ENCODE peak calls at places on chromosomes 16 and 17, in five cellular contexts. O is hepatocyte, G is psoas muscle, J is transverse colon, C is mammary epithelial cell. U is an unnamed sample. For H3K4me1, the result is how much of the 10 kb centered on the place peaks cover.

GRCh38 chr17:2369039-2369438 is 31.7 kb downstream of the SGSM2 start:
- DNase-seq in O (no peak), J (no peak), C (no peak), G (no peak), U (no peak)

GRCh38 chr17:57463103-57463885 is 207.0 kb downstream of the MSI2 start:
- DNase-seq in G (no peak), O (no peak), J (peak), C (peak), U (no peak)

GRCh38 chr17:80517641-80518040 is 27.0 kb upstream of the RPTOR start:
- DNase-seq in J (no peak), G (no peak), C (peak), O (no peak), U (no peak)

GRCh38 chr16:12573730-12574383 is 229.8 kb downstream of the CPPED1 start:
- DNase-seq in G (no peak), J (peak), O (peak), C (peak), U (no peak)

GRCh38 chr17:79648181-79648831 is 37.5 kb upstream of the RBFOX3 start:
- DNase-seq in J (no peak), O (no peak), G (no peak), C (no peak), U (peak)

GRCh38 chr17:31579265-31579664 is 187.8 kb downstream of the RAB11FIP4 start:
- DNase-seq in J (no peak), C (peak), O (no peak), G (no peak), U (no peak)

GRCh38 chr16:27154573-27155521 is 48.5 kb upstream of the KDM8 start:
- DNase-seq in G (peak), O (peak), C (peak), J (peak), U (peak)

GRCh38 chr17:75308732-75309629 is 19.7 kb upstream of the SLC25A19 start:
- DNase-seq in C (no peak), J (peak), O (peak), G (no peak), U (no peak)

GRCh38 chr16:20901441-20902112 is 1.0 kb downstream of the LYRM1 start:
- DNase-seq in C (peak), O (peak), G (peak), J (peak), U (peak)

GRCh38 chr16:81399909-81400308 is 44.7 kb upstream of the CMIP start:
- DNase-seq in J (no peak), C (no peak), G (no peak), O (no peak), U (no peak)

GRCh38 chr16:49348408-49349176 is 25.0 kb upstream of the C16orf78 start:
- DNase-seq in C (no peak), G (no peak), O (no peak), J (no peak), U (no peak)

GRCh38 chr17:49456172-49456965 is 38.7 kb upstream of the NGFR start:
- DNase-seq in J (no peak), O (peak), G (no peak), C (peak), U (peak)

GRCh38 chr17:6574689-6575595 is 18.6 kb upstream of the PITPNM3 start:
- DNase-seq in O (no peak), G (no peak), C (peak), J (peak), U (no peak)

GRCh38 chr16:75385507-75386152 is 47.7 kb downstream of the CFDP1 start:
- DNase-seq in O (peak), J (no peak), G (no peak), C (peak), U (no peak)

GRCh38 chr16:70700101-70701020 is 14.5 kb upstream of the MTSS2 start:
- DNase-seq in O (no peak), J (no peak), G (peak), C (peak), U (peak)

GRCh38 chr17:2560658-2561057 is 32.8 kb upstream of the PAFAH1B1 start:
- DNase-seq in O (no peak), G (no peak), J (no peak), C (peak), U (no peak)

DNA sequence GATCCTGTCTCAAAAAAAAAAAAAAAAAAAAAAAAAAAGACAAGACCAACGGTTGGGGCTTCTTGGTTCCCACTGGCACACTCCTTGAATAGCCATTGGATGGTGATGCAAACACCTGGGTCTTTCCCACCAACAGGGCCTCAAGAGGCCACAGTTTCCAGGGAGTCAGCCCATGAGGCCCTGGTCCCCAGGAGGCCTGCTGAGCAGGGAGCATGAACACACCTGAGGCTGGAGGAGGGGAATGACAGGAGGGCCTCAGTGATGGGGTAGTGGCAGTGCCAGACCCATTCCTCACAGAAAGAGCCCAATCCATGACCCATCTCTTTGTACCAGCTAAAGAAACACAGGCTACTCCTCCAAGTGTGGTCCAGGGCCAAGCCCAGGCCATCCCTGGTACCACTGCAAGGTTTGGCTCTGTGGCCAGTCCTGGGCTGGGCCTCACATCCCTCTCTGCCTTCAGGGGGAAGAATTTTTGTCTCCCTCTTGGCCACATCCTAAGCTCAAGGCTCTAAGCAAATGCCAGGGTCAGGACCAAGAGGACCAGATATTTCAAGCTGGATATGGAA is 13.9 kb downstream of the ARL2BP start:
- DNase-seq in G (no peak), C (no peak), J (peak), O (no peak), U (no peak)
- H3K27ac ChIP-seq in G (no peak), C (no peak), J (no peak), O (no peak), U (no peak)

DNA sequence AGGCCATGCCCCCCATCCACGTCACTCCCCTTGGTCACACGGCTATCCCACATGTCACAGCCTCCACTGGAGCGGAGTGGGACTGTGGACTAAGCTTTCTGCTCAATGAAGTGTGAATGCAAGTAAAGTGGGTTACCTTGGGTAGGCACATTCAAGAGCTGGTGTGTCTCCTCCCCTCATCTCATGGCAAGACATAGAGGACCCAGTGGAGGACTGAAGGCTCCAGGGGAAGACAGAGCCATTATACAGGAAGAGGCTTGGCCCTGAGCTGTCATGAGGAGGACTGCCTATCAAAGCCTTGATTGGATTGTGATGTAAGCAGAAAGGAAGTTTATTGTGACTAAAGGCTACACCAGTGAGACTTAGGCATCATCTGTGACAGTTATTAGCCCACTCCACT is 129.2 kb upstream of the CCL2 start:
- DNase-seq in O (no peak), G (no peak), C (no peak), J (no peak), U (no peak)
- TF ChIP-seq CTCF in O (no peak), G (no peak), C (no peak), J (no peak), U (no peak)

GRCh38 chr17:17052462-17053221 is 10.4 kb downstream of the MPRIP start:
- DNase-seq in C (no peak), O (no peak), J (no peak), G (no peak), U (peak)
- H3K4me1 ChIP-seq in C (under half), O (under half), J (under half), G (half or more), U (under half)

DNA sequence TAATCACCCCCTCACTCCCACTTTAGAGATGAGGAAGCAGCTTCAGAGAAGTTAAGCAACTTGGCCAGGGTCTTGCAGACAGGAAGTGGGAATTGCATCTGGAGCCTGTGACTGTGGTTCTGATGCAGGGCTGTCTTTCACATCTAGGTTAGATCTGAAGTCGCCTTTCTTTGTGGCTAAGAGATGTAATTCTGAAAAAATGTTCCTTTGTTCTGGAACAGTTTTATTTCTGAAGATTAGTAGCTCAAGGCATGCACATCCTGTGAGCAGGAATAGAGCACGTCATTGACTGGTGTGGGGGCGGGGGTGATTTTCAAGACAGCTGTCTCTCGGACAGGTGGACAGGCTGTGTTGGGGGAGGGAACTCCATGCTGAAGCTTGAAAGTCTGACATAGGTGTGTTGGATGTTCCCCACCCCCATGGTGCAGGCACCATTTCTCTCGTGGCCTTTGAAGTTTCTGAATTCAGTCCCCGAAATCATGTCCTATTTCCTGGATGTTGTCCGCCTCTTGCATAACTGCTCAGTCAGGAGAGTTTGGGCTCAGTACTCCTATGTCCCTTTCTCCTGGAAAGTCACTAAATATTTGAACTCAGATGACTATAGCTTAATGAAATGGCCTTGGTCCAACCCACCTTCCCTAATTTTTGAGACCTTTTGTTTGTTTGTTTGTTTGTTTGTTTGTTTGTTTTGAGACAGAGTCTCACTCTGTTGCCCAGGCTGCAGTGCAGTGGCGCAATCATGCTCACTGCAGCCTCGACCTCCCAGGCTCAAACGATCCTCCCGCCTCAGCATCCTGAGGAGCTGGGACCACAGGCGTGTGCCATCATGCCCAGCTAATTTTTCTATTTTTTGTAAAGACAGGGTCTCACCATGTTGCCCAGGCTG is 21.0 kb upstream of the HERPUD1 start:
- DNase-seq in C (peak), J (peak), O (no peak), G (no peak), U (no peak)
- H3K27ac ChIP-seq in C (no peak), J (peak), O (no peak), G (peak), U (no peak)

GRCh38 chr17:82105882-82106696 is 8.1 kb upstream of the FASN start:
- DNase-seq in G (peak), J (peak), O (peak), C (peak), U (peak)
- TF ChIP-seq CTCF in G (peak), J (peak), O (peak), C (no peak), U (no peak)

DNA sequence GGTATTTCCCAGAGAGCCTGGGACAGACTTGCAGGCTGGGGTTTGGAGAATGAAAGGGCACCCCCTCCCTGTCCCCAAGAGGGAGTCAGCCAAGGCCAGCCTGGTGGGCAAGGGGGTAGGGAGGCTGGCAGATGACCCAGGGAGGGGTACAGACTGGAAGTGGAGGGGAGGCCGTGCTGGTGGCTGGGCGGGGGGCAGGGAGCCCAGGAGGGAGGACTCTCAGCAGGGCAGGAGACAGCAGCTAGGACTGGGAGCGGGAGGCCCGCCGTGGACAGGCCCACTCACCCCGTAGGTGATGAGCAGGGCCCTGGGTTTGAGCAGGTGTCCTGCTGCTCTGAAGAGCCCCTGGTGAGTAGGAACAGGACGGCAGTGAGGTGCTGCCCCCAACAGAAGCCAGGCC is 1.1 kb downstream of the METTL26 start:
- DNase-seq in O (no peak), C (no peak), J (no peak), G (no peak), U (no peak)
- H3K4me1 ChIP-seq in O (under half), C (under half), J (under half), G (under half), U (under half)

GRCh38 chr17:44829558-44830358 is at the start of gene GJC1:
- DNase-seq in J (peak), C (peak), O (peak), G (no peak), U (peak)

GRCh38 chr17:44828919-44829557 is 1.0 kb downstream of the GJC1 start:
- DNase-seq in G (no peak), O (no peak), C (peak), J (no peak), U (no peak)

GRCh38 chr17:44826123-44826790 is 3.8 kb downstream of the GJC1 start:
- DNase-seq in G (no peak), J (no peak), C (no peak), O (no peak), U (no peak)

GRCh38 chr17:44830359-44831269 is 527 bp upstream of the GJC1 start:
- DNase-seq in O (peak), J (peak), G (no peak), C (no peak), U (peak)

GRCh38 chr17:44827863-44828262 is 2.2 kb downstream of the GJC1 start:
- DNase-seq in C (no peak), O (no peak), J (no peak), G (no peak), U (no peak)
- H3K27ac ChIP-seq in C (peak), O (no peak), J (peak), G (no peak), U (peak)

U was measured in uterus.